ENCODE peak calls at places on chromosomes 3 and 15, in four cellular contexts. X, Y, Z and I are unnamed samples.

GRCh38 chr15:57680021-57680420 is 26.5 kb upstream of the POLR2M start:
- DNase-seq in X (no peak), Y (no peak), Z (no peak), I (no peak)

GRCh38 chr15:73387507-73388255 is 18.9 kb upstream of the HCN4 start:
- DNase-seq in X (no peak), Y (no peak), Z (no peak), I (no peak)

GRCh38 chr3:150073513-150073912 is 102.8 kb upstream of the PFN2 start:
- DNase-seq in X (no peak), Y (no peak), Z (no peak), I (no peak)

GRCh38 chr3:188685789-188686188 is 486.0 kb upstream of the TPRG1 start:
- DNase-seq in X (no peak), Y (no peak), Z (no peak), I (no peak)

GRCh38 chr3:176584413-176585176 is 612.7 kb downstream of the TBL1XR1 start:
- DNase-seq in X (no peak), Y (no peak), Z (no peak), I (no peak)

GRCh38 chr3:157493627-157494550 is 9.3 kb downstream of the VEPH1 start:
- DNase-seq in X (no peak), Y (no peak), Z (no peak), I (no peak)

GRCh38 chr15:85411992-85412538 is 31.7 kb downstream of the AKAP13 start:
- DNase-seq in X (no peak), Y (no peak), Z (no peak), I (no peak)

GRCh38 chr3:142319094-142319493 is 93.7 kb upstream of the GK5 start:
- DNase-seq in X (no peak), Y (no peak), Z (no peak), I (no peak)

GRCh38 chr15:63514533-63514943 is 10.1 kb downstream of the USP3 start:
- DNase-seq in X (no peak), Y (no peak), Z (no peak), I (no peak)

GRCh38 chr3:187679638-187680396 is 9.6 kb upstream of the SST start:
- DNase-seq in X (peak; percentile 88), Y (peak; percentile 92), Z (peak; percentile 53), I (no peak)

GRCh38 chr3:2896281-2896967 is 213.8 kb downstream of the IL5RA start:
- DNase-seq in X (no peak), Y (no peak), Z (no peak), I (no peak)

GRCh38 chr3:23815879-23816278 is 10.1 kb downstream of the UBE2E1 start:
- DNase-seq in X (no peak), Y (no peak), Z (no peak), I (no peak)

GRCh38 chr15:58469432-58470353 is 37.9 kb downstream of the LIPC start:
- DNase-seq in X (no peak), Y (no peak), Z (no peak), I (no peak)

GRCh38 chr3:120567370-120568197 is 28.6 kb upstream of the NDUFB4 start:
- DNase-seq in X (no peak), Y (peak; percentile 24), Z (no peak), I (no peak)

GRCh38 chr3:102006812-102007485 is 157.6 kb downstream of the NFKBIZ start:
- DNase-seq in X (no peak), Y (no peak), Z (no peak), I (no peak)

GRCh38 chr3:16884084-16884747 is 539 bp upstream of the PLCL2 start:
- DNase-seq in X (peak; percentile 81), Y (peak; percentile 91), Z (peak; percentile 59), I (peak; percentile 87)

GRCh38 chr15:82832601-82833209 is 23.3 kb downstream of the WHAMM start:
- DNase-seq in X (no peak), Y (no peak), Z (no peak), I (no peak)

GRCh38 chr3:186609247-186609868 is 3.5 kb upstream of the AHSG start:
- DNase-seq in X (no peak), Y (no peak), Z (no peak), I (no peak)

GRCh38 chr3:44893097-44893496 is 18.7 kb downstream of the TGM4 start:
- DNase-seq in X (no peak), Y (no peak), Z (no peak), I (no peak)

GRCh38 chr3:123758081-123758564 is 126.0 kb downstream of the MYLK start:
- DNase-seq in X (no peak), Y (no peak), Z (no peak), I (no peak)

GRCh38 chr15:25416693-25417092 is 22.1 kb downstream of the UBE3A start:
- DNase-seq in X (no peak), Y (no peak), Z (no peak), I (no peak)

GRCh38 chr3:157782236-157782635 is 279.0 kb upstream of the VEPH1 start:
- DNase-seq in X (no peak), Y (no peak), Z (no peak), I (no peak)

GRCh38 chr3:66115858-66116654 is 77.3 kb upstream of the MAGI1 start:
- DNase-seq in X (no peak), Y (peak; percentile 37), Z (no peak), I (no peak)

GRCh38 chr3:71057526-71057894 is 526.0 kb downstream of the FOXP1 start:
- DNase-seq in X (no peak), Y (no peak), Z (no peak), I (no peak)

GRCh38 chr15:49438970-49439631 is 16.1 kb downstream of the FGF7 start:
- DNase-seq in X (no peak), Y (no peak), Z (no peak), I (no peak)

GRCh38 chr15:66644815-66645345 is 57.2 kb upstream of the SMAD6 start:
- DNase-seq in X (no peak), Y (no peak), Z (no peak), I (no peak)

GRCh38 chr3:134406331-134407246 is 32.3 kb upstream of the AMOTL2 start:
- DNase-seq in X (peak; percentile 63), Y (peak; percentile 79), Z (no peak), I (no peak)

GRCh38 chr15:78242128-78242527 is 7.8 kb upstream of the ACSBG1 start:
- DNase-seq in X (peak; percentile 51), Y (peak; percentile 71), Z (no peak), I (no peak)

GRCh38 chr3:16520636-16521579 is 7.4 kb upstream of the RFTN1 start:
- DNase-seq in X (no peak), Y (no peak), Z (no peak), I (no peak)

GRCh38 chr15:40829155-40829554 is 647 bp upstream of the PPP1R14D start:
- DNase-seq in X (no peak), Y (no peak), Z (no peak), I (no peak)

GRCh38 chr3:3065876-3066275 is 44.3 kb downstream of the IL5RA start:
- DNase-seq in X (no peak), Y (no peak), Z (no peak), I (no peak)

GRCh38 chr15:98421419-98422085 is 226.8 kb upstream of the IGF1R start:
- DNase-seq in X (peak; percentile 91), Y (peak; percentile 89), Z (peak; percentile 41), I (peak; percentile 58)

GRCh38 chr3:139476348-139476747 is at the start of gene RBP2:
- DNase-seq in X (no peak), Y (no peak), Z (no peak), I (no peak)

GRCh38 chr15:81939604-81940440 is 106.0 kb downstream of the MEX3B start:
- DNase-seq in X (peak; percentile 36), Y (peak; percentile 46), Z (no peak), I (no peak)

GRCh38 chr3:10568549-10568948 is 63.2 kb upstream of the ATP2B2 start:
- DNase-seq in X (no peak), Y (no peak), Z (no peak), I (no peak)

GRCh38 chr15:98799461-98799971 is 151.2 kb downstream of the IGF1R start:
- DNase-seq in X (no peak), Y (peak; percentile 63), Z (no peak), I (no peak)

GRCh38 chr15:86570738-86571137 is 491.1 kb downstream of the AGBL1 start:
- DNase-seq in X (no peak), Y (no peak), Z (no peak), I (no peak)

DNA sequence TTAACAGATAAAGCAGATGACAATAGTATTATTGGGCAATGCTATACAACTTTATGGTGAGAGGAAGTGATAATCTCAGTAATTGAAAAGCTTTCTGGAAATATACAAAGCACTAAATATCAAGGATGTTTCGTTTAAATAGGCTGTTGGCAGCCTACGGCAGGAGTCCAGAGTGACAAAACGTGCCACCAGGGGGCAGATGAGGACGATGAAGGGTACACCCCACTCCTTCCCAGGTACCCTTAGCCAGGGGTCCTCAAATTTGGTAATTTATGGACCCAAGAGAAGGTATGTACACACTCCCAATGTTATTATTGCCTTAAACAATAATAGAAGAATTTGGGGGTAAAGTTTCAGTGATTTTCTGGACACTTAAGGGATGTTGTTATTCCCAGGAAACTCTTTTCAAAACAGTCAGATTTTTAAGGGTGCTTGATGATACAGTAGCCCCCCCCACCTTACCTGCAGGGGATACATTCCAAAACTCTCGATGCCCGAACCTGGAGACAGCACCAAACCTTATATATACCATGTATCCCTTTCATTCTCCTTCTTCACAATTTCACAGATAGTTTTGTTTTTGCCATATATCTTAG is 1.4 kb upstream of the MAGEL2 start:
- DNase-seq in X (peak; percentile 59), Y (peak; percentile 67), Z (no peak), I (peak; percentile 31)
- TF ChIP-seq CTCF in X (peak; percentile 73), Y (peak; percentile 39), Z (no peak), I (peak; percentile 76)

DNA sequence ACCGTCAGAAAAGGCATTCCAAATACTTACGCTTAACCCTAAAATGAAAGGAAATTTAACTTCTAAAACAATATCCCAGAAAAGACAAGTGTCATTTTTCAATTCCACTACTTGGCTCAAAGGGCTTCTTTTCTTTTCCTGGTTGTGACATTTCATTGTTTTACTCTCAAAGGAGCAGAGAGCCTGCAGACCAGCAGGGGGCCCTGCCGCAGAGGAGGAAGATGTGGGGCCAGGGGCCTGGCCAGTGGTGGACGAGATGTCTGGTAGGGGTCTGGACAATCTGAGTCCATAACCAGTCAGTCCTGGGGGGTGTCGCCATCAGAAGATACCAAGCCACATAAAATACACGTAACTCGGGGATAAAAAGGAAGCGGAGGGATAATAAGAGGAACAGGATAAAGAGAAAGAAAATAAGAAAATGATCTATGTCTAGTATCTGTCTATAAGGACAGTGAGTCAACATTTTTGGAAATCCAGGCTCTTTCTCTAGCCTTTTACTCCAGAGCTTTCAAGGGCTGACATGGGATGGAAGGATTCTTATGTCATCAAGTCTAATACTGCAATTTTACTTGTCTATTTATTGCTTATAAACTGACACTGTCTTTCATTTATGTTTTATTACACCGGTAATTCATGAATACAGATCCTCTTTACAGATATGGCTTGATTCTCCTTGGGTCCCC is 54.2 kb upstream of the ARHGEF3 start:
- DNase-seq in X (peak; percentile 43), Y (peak; percentile 77), Z (no peak), I (no peak)
- TF ChIP-seq CTCF in X (peak; percentile 69), Y (peak; percentile 43), Z (peak; percentile 29), I (peak; percentile 49)

GRCh38 chr3:445960-446359 is 249.4 kb downstream of the CHL1 start:
- DNase-seq in X (no peak), Y (no peak), Z (no peak), I (no peak)
- TF ChIP-seq CTCF in X (no peak), Y (no peak), Z (no peak), I (no peak)

GRCh38 chr3:58994746-58995330 is 55.0 kb downstream of the CFAP20DC start:
- DNase-seq in X (peak; percentile 39), Y (peak; percentile 30), Z (no peak), I (peak; percentile 22)
- TF ChIP-seq CTCF in X (peak; percentile 83), Y (peak; percentile 40), Z (peak; percentile 43), I (peak; percentile 88)

GRCh38 chr3:28068342-28068741 is 173.1 kb upstream of the CMC1 start:
- DNase-seq in X (no peak), Y (no peak), Z (no peak), I (no peak)
- TF ChIP-seq CTCF in X (no peak), Y (no peak), Z (no peak), I (no peak)

GRCh38 chr15:37789392-37789776 is 145.1 kb upstream of the TMCO5A start:
- DNase-seq in X (no peak), Y (no peak), Z (no peak), I (no peak)
- TF ChIP-seq CTCF in X (no peak), Y (no peak), Z (no peak), I (no peak)